ENCODE peak calls at places on chromosomes 3 and 15, in five cellular contexts. P is heart left ventricle, X is A673, K is SK-N-SH, O is uterus. F is an unnamed sample. For H3K9me3, the result is how much of the 10 kb centered on the place peaks cover.

GRCh38 chr15:89090791-89091666 is 2.8 kb downstream of the ABHD2 start:
- DNase-seq in K (peak), P (peak), X (peak), O (peak), F (peak)

GRCh38 chr3:55329849-55330248 is 157.3 kb downstream of the WNT5A start:
- DNase-seq in X (peak), K (no peak), P (no peak), O (no peak), F (no peak)

GRCh38 chr15:31135523-31135922 is 34.0 kb upstream of the TRPM1 start:
- DNase-seq in O (no peak), K (no peak), X (no peak), P (no peak), F (no peak)

GRCh38 chr15:62739082-62739481 is 303.5 kb upstream of the TPM1 start:
- DNase-seq in K (no peak), O (no peak), P (no peak), X (no peak), F (no peak)

GRCh38 chr15:68843425-68844311 is 23.0 kb upstream of the ANP32A start:
- DNase-seq in K (peak), O (no peak), P (peak), X (peak), F (peak)

GRCh38 chr3:142651711-142652110 is 55.5 kb downstream of the PLS1 start:
- DNase-seq in K (no peak), O (no peak), P (no peak), X (peak), F (no peak)

GRCh38 chr3:63972987-63973386 is 50.3 kb downstream of the PSMD6 start:
- DNase-seq in K (no peak), X (no peak), P (no peak), O (no peak), F (no peak)

GRCh38 chr3:87167634-87168456 is 59.3 kb upstream of the CHMP2B start:
- DNase-seq in X (peak), K (peak), O (no peak), P (no peak), F (peak)

GRCh38 chr3:37475435-37475834 is 301.1 kb upstream of the LRRFIP2 start:
- DNase-seq in X (no peak), K (no peak), P (no peak), O (no peak), F (no peak)

GRCh38 chr15:77037475-77038209 is 33.3 kb downstream of the TSPAN3 start:
- DNase-seq in X (no peak), P (peak), K (peak), O (peak), F (no peak)

GRCh38 chr15:96372554-96372953 is 42.1 kb downstream of the NR2F2 start:
- DNase-seq in K (no peak), P (no peak), O (no peak), X (no peak), F (no peak)

GRCh38 chr3:99842826-99843589 is 25.3 kb downstream of the CMSS1 start:
- DNase-seq in P (no peak), X (peak), O (no peak), K (peak), F (no peak)

GRCh38 chr3:38008191-38008701 is 17.7 kb downstream of the VILL start:
- DNase-seq in P (peak), X (no peak), O (no peak), K (no peak), F (no peak)

GRCh38 chr15:100781061-100781960 is 98.3 kb upstream of the ALDH1A3 start:
- DNase-seq in O (no peak), X (no peak), P (no peak), K (peak), F (peak)

GRCh38 chr3:173932624-173933023 is 535.1 kb downstream of the NLGN1 start:
- DNase-seq in X (peak), O (no peak), P (no peak), K (no peak), F (no peak)

GRCh38 chr3:33954956-33955355 is 156.5 kb downstream of the PDCD6IP start:
- DNase-seq in X (peak), P (no peak), O (no peak), K (no peak), F (no peak)

GRCh38 chr3:143134446-143134845 is 14.9 kb downstream of the CHST2 start:
- DNase-seq in O (no peak), K (no peak), X (peak), P (no peak), F (peak)

GRCh38 chr3:170356596-170357175 is 829 bp upstream of the SKIL start:
- DNase-seq in O (peak), P (peak), K (no peak), X (peak), F (peak)

GRCh38 chr3:136642714-136643113 is 109.5 kb downstream of the STAG1 start:
- DNase-seq in K (peak), X (no peak), P (no peak), O (no peak), F (peak)

GRCh38 chr3:15601399-15602145 is at the start of the genes BTD and HACL1:
- DNase-seq in K (peak), P (peak), X (peak), O (peak), F (peak)

GRCh38 chr3:118666-119065 is 77.9 kb upstream of the CHL1 start:
- DNase-seq in P (no peak), K (no peak), O (no peak), X (no peak), F (no peak)
- H3K9me3 ChIP-seq in P (under half), K (under half), O (under half), X (under half), F (under half)

DNA sequence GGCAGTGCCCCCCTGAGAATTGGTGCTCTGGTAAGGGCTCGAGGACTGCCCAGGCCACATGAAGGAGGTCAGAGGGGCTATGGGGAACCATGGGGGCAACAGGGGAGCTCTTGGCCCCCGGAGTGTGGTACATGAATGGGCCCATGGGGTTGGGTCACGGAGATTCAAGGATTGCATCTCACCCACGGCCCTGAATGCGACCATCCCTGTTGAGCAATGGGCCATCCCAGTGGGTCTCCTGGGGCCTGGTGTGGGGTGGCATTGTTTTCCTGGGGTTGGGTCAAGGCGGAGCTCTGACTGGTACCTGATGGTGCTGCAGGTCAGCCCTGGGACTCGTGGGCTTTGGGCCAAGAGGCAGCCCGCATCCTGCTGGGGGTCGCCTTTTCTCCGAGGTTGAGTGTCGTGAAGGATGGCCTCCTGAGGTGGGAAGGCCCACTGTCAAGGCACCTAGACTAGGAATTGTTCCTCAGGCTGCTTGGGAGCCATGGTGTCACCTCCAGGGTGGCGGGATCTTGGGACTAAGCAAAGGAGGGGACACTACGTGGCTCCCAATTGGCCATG is 198.3 kb downstream of the UBE3A start:
- DNase-seq in P (peak), O (no peak), X (no peak), K (no peak), F (peak)
- H3K9me3 ChIP-seq in P (under half), O (under half), X (under half), K (under half), F (under half)

GRCh38 chr3:21055015-21055414 is 696.0 kb downstream of the ZNF385D start:
- DNase-seq in K (no peak), X (no peak), P (no peak), O (no peak), F (no peak)
- H3K9me3 ChIP-seq in K (under half), X (under half), P (under half), O (under half), F (under half)

GRCh38 chr15:24734391-24734790 is 58.8 kb downstream of the NPAP1 start:
- DNase-seq in X (no peak), P (no peak), K (no peak), O (no peak), F (no peak)
- H3K9me3 ChIP-seq in X (under half), P (under half), K (under half), O (under half), F (under half)

GRCh38 chr3:193418576-193419373 is 40.2 kb upstream of the ATP13A5 start:
- DNase-seq in K (no peak), X (no peak), P (no peak), O (no peak), F (no peak)

DNA sequence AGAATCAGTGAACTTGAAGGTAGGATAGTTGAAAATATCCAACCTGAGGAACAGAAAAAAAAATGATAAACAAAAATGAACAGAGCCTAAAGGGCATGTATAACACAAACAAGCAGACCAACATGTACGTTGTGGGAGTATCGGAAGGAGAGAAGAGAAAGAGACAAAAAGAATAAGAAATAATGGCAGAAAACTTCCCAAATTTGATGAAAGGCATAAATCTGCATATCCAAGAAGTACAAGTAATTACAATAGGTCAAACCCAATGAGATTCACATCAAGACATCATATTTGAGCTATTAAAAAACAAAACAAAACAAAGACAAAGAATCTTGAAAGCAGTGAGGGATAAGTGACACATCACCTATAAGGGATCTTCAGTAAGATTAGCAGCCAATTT is 38.1 kb upstream of the ATP13A5 start:
- DNase-seq in K (no peak), O (no peak), X (no peak), P (no peak), F (no peak)
- H3K9me3 ChIP-seq in K (under half), O (under half), X (under half), P (under half), F (under half)

GRCh38 chr15:67827561-67828378 is 2.5 kb downstream of the SKOR1 start:
- DNase-seq in X (no peak), O (no peak), P (no peak), K (no peak), F (no peak)

GRCh38 chr15:67828379-67828968 is 3.2 kb downstream of the SKOR1 start:
- DNase-seq in O (no peak), P (no peak), X (no peak), K (no peak), F (no peak)

GRCh38 chr15:67828969-67829646 is 3.8 kb downstream of the SKOR1 start:
- DNase-seq in X (no peak), K (no peak), P (no peak), O (no peak), F (no peak)

GRCh38 chr15:67831363-67831762 is 6.1 kb downstream of the SKOR1 start:
- DNase-seq in K (no peak), O (no peak), P (no peak), X (no peak), F (no peak)

DNA sequence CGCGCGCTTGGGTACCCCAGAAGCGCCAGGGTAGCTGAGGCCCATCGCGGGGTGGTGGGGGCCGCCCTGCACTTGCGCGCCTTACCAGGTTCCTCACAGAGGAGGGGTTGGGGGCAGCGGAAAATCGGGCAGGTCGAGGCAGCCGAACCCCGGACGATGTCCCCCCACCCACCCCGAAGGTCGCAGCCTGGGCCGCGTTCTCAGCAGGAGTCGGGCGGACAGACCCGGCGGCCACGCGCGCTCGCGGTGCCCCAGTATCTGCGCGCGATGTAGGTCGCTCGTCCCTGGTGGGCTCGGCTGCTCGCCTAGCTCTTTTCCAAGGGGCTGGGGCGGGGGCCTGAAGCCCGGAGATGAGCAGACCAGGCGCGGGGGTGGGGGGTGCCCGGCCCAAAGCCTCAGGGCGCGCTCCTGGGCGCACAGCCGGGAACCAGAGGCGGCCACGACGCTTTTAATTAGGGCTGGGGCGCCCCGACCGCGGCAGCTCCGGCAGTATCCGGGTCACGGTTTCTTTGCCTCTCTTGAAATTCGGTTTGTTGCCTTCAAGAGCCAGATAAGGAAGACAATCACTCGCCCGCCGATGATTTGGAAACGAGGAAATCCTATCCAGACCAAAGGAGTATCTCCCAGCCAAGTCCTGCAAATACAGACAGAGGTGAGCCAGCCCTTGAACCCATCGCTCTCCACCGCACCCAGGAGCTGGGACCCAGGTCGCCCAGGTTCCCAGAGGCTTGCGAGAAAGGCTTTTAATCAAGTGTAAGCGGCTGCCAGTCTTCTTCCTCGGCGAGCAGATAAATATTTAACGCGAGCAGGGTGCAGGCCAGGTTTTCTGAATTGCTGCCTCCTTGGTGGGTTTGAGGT is 4.6 kb downstream of the SKOR1 start:
- DNase-seq in O (no peak), P (no peak), X (no peak), K (no peak), F (no peak)
- H3K9me3 ChIP-seq in O (under half), P (under half), X (under half), K (under half), F (under half)

GRCh38 chr3:83928903-83929302 is 1029.9 kb upstream of the CADM2 start:
- DNase-seq in K (no peak), X (no peak), P (no peak), O (no peak), F (no peak)
- H3K9me3 ChIP-seq in K (under half), X (under half), P (under half), O (under half), F (under half)

DNA sequence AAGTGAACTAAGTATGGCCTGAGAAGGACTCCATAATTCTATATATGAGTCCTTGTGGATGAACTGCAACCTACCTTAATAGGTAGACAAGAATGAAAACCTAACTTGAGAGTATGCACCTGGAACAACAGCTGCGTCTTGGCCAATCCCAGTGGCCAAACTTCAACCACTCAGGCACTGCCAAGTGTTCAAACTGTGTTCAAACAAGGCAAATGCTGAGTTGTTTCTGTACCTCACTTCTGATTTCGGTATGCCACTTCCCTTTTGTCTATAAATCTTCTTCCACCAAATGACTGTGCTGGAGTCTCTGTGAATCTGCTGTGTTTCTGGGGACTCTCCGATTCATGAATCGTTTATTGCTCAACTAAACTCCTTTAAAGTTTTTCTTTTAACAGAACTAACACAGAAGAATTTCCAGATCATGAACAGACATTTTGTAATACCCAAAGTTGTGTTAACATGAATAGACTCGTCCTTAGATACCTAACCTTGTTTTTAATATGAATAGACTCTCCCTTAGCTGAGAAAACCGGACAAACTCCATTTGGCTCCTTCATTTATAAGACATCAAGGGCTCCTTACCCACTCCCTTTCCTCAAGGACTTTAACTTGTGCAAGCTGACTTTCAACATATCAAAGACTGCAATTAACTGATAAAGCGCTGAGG is 4.1 kb downstream of the ZNF717 start:
- DNase-seq in X (no peak), K (no peak), P (no peak), O (no peak), F (no peak)
- H3K9me3 ChIP-seq in X (under half), K (under half), P (under half), O (under half), F (under half)

DNA sequence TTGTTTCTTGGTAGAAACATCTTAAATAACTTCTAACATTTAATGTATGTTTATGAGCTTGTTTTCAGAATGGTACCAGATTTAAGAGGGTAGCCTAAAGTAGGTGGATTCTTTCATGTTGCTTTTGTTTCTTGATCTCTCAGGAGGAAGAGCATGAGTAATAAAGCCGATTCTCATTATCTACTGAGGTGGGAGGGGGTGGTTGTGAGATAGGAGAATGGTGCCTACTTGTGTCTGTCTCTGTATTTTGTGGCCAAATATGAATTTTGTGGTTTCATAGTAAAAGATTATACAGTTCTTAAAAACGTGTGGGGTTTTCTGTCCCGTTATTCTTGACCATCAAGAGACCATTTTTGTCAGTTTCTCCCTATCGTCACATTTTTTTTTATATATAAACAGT is 2.2 kb downstream of the ATP2C1 start:
- DNase-seq in O (no peak), P (no peak), X (peak), K (no peak), F (no peak)
- H3K9me3 ChIP-seq in O (under half), P (under half), X (under half), K (under half), F (under half)

GRCh38 chr15:38197553-38197952 is 55.1 kb upstream of the SPRED1 start:
- DNase-seq in O (no peak), X (peak), P (no peak), K (no peak), F (no peak)

GRCh38 chr15:38196116-38196515 is 56.5 kb upstream of the SPRED1 start:
- DNase-seq in P (no peak), X (no peak), K (no peak), O (no peak), F (no peak)

GRCh38 chr15:38193496-38193895 is 59.1 kb upstream of the SPRED1 start:
- DNase-seq in X (no peak), P (no peak), K (no peak), O (no peak), F (no peak)

GRCh38 chr15:38192496-38192895 is 60.1 kb upstream of the SPRED1 start:
- DNase-seq in K (no peak), P (no peak), X (no peak), O (no peak), F (no peak)

DNA sequence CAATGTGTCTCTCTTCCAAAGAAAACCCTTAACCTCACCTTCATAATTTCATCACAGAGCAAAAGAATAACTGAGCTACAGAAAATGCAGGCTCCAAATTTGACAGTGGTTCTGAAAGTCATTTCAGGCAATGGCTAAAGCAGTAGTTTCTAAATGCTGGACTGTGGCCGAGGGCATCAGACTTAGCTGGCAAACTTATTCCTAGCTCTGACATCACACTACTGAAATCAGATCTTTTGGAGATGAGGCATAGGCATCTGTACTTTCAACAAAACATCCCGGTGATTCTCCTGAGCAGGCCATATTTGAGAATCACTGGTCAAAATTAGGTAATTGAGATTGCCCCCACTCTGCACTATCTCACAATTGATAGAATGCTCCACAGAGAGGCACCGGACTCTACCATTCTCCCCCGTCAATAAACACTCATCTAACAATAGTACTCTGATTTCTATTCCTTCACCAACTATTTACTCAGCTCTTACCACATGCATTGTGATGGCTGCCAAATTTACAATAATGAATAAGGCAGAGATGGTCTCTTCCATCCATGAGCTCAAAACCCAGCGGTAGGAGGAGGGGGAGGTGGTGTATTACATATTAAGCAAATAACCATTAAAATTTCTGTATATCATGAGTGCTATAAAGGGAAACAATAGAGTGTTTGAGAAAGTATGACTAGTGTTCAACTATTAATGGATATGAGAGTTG is 57.3 kb upstream of the SPRED1 start:
- DNase-seq in P (no peak), O (no peak), X (no peak), K (no peak), F (no peak)
- H3K9me3 ChIP-seq in P (under half), O (under half), X (under half), K (under half), F (under half)